ENCODE peak calls at places on chromosome 22, in eight cellular contexts. A is MV-4-11; O is HTR-8/SVneo; Y is DMS 273 treated with DMSO at 0.1 percent for 48 hours; Q is activated CD8-positive, alpha-beta memory T cell treated with anti-CD3 and anti-CD28 coated beads for 4 hours; F is A172; U is GM19239; X is ascending aorta. Z is an unnamed sample.

GRCh38 chr22:39462443-39463147 is 5.8 kb downstream of the MGAT3 start:
- DNase-seq in O (no peak), Q (no peak), A (no peak), X (no peak), U (no peak), F (no peak), Y (no peak), Z (no peak)

GRCh38 chr22:25402501-25403283 is 161.8 kb upstream of the GRK3 start:
- DNase-seq in U (no peak), X (no peak), O (no peak), F (peak; percentile 31), Q (no peak), Y (no peak), A (no peak), Z (peak; percentile 56)

GRCh38 chr22:44723801-44724200 is 21.8 kb downstream of the PRR5 start:
- DNase-seq in F (peak; percentile 58), O (no peak), U (no peak), X (no peak), Y (no peak), A (peak; percentile 59), Q (no peak), Z (peak; percentile 54)

GRCh38 chr22:44029069-44029468 is 5.0 kb downstream of the PARVB start:
- DNase-seq in F (no peak), A (no peak), X (no peak), Q (no peak), O (no peak), Y (no peak), U (no peak), Z (no peak)

GRCh38 chr22:49356428-49356827 is 471.2 kb downstream of the BRD1 start:
- DNase-seq in O (no peak), Q (no peak), U (no peak), Y (no peak), X (no peak), F (no peak), A (no peak), Z (no peak)

GRCh38 chr22:46891382-46891951 is 129.0 kb downstream of the TBC1D22A start:
- DNase-seq in F (no peak), Q (no peak), A (no peak), X (no peak), O (no peak), U (no peak), Y (no peak), Z (no peak)

GRCh38 chr22:37329239-37330140 is 47.2 kb downstream of the CYTH4 start:
- DNase-seq in Q (no peak), U (no peak), Y (no peak), A (no peak), F (no peak), O (no peak), X (no peak), Z (peak; percentile 76)

GRCh38 chr22:50250249-50250554 is 863 bp downstream of the HDAC10 start:
- DNase-seq in Q (no peak), U (no peak), A (no peak), O (no peak), X (no peak), Y (no peak), F (no peak), Z (no peak)

GRCh38 chr22:24146190-24146616 is 35.1 kb upstream of the SUSD2 start:
- DNase-seq in X (no peak), Y (no peak), U (peak; percentile 84), Q (no peak), F (peak; percentile 53), O (peak; percentile 36), A (peak; percentile 92), Z (no peak)

GRCh38 chr22:19665784-19666662 is 48.3 kb upstream of the SEPTIN5 start:
- DNase-seq in O (no peak), X (no peak), F (no peak), A (no peak), Y (no peak), U (no peak), Q (no peak), Z (no peak)

GRCh38 chr22:27776410-27776958 is 25.1 kb downstream of the MN1 start:
- DNase-seq in X (no peak), Q (no peak), Y (no peak), U (no peak), F (no peak), O (no peak), A (no peak), Z (no peak)

GRCh38 chr22:34296456-34296855 is 376.2 kb upstream of the LARGE1 start:
- DNase-seq in O (no peak), A (no peak), U (no peak), X (no peak), Y (no peak), F (no peak), Q (no peak), Z (no peak)

GRCh38 chr22:31814942-31815341 is 61.1 kb downstream of the DEPDC5 start:
- DNase-seq in A (no peak), X (no peak), O (no peak), U (no peak), F (no peak), Y (no peak), Q (no peak), Z (no peak)

GRCh38 chr22:20018001-20018400 is 1.4 kb upstream of the ARVCF start:
- DNase-seq in X (no peak), U (no peak), Q (no peak), O (no peak), A (no peak), F (no peak), Y (no peak), Z (no peak)

GRCh38 chr22:49999063-49999900 is 13.3 kb downstream of the IL17REL start:
- DNase-seq in O (no peak), X (no peak), F (no peak), Q (no peak), Y (no peak), U (no peak), A (no peak), Z (no peak)

GRCh38 chr22:46977656-46978343 is 215.3 kb downstream of the TBC1D22A start:
- DNase-seq in A (no peak), O (no peak), Y (no peak), U (no peak), Q (no peak), F (no peak), X (no peak), Z (no peak)

GRCh38 chr22:50184004-50184461 is 1.7 kb upstream of the TRABD start:
- DNase-seq in F (peak; percentile 49), O (peak; percentile 53), A (no peak), Q (no peak), Y (no peak), U (no peak), X (no peak), Z (peak; percentile 32)

GRCh38 chr22:36737776-36738175 is 34.2 kb upstream of the CACNG2 start:
- DNase-seq in X (no peak), F (no peak), U (no peak), A (peak; percentile 82), Y (no peak), O (no peak), Q (no peak), Z (no peak)